ENCODE peak calls at places on chromosomes 6 and 20, in six cellular contexts. One of them, this sample, is unnamed.
A peak's percentile ranks its signal among the peaks of the same experiment; 100 is the strongest.

GRCh38 chr20:14966203-14966602 is 628.8 kb upstream of the FLRT3 start:
- DNase-seq in CD4-positive, alpha-beta T cell: no peak
- DNase-seq in HFFc6: no peak
- DNase-seq in mammary epithelial cell: no peak
- DNase-seq in MM.1S: no peak
- DNase-seq in coronary artery: no peak
- DNase-seq in this sample: no peak

GRCh38 chr6:143700684-143701342 is 23.0 kb downstream of the PHACTR2 start:
- DNase-seq in CD4-positive, alpha-beta T cell: no peak
- DNase-seq in HFFc6: no peak
- DNase-seq in mammary epithelial cell: no peak
- DNase-seq in MM.1S: no peak
- DNase-seq in coronary artery: no peak
- DNase-seq in this sample: no peak

GRCh38 chr6:169271158-169271936 is 17.7 kb upstream of the THBS2 start:
- DNase-seq in CD4-positive, alpha-beta T cell: no peak
- DNase-seq in HFFc6: no peak
- DNase-seq in mammary epithelial cell: no peak
- DNase-seq in MM.1S: no peak
- DNase-seq in coronary artery: no peak
- DNase-seq in this sample: no peak

GRCh38 chr6:35503534-35503933 is 6.7 kb upstream of the TEAD3 start:
- DNase-seq in CD4-positive, alpha-beta T cell: no peak
- DNase-seq in HFFc6: no peak
- DNase-seq in mammary epithelial cell: no peak
- DNase-seq in MM.1S: no peak
- DNase-seq in coronary artery: no peak
- DNase-seq in this sample: no peak

GRCh38 chr6:50116390-50116789 is 66.7 kb upstream of the DEFB112 start:
- DNase-seq in CD4-positive, alpha-beta T cell: no peak
- DNase-seq in HFFc6: no peak
- DNase-seq in mammary epithelial cell: no peak
- DNase-seq in MM.1S: no peak
- DNase-seq in coronary artery: no peak
- DNase-seq in this sample: no peak

GRCh38 chr6:41638002-41638800 is at the start of gene MDFI:
- DNase-seq in CD4-positive, alpha-beta T cell: no peak
- DNase-seq in HFFc6: no peak
- DNase-seq in mammary epithelial cell: peak; percentile 23
- DNase-seq in MM.1S: no peak
- DNase-seq in coronary artery: no peak
- DNase-seq in this sample: no peak

GRCh38 chr20:18718129-18718528 is 95.5 kb upstream of the SCP2D1 start:
- DNase-seq in CD4-positive, alpha-beta T cell: no peak
- DNase-seq in HFFc6: no peak
- DNase-seq in mammary epithelial cell: no peak
- DNase-seq in MM.1S: no peak
- DNase-seq in coronary artery: no peak
- DNase-seq in this sample: no peak

GRCh38 chr20:18840248-18840645 is 26.7 kb downstream of the SCP2D1 start:
- DNase-seq in CD4-positive, alpha-beta T cell: no peak
- DNase-seq in HFFc6: no peak
- DNase-seq in mammary epithelial cell: no peak
- DNase-seq in MM.1S: no peak
- DNase-seq in coronary artery: peak; percentile 9
- DNase-seq in this sample: no peak

GRCh38 chr20:34268851-34269668 is 27.8 kb downstream of the ASIP start:
- DNase-seq in CD4-positive, alpha-beta T cell: no peak
- DNase-seq in HFFc6: no peak
- DNase-seq in mammary epithelial cell: no peak
- DNase-seq in MM.1S: peak; percentile 47
- DNase-seq in coronary artery: no peak
- DNase-seq in this sample: no peak

GRCh38 chr6:56772737-56773184 is 130.1 kb upstream of the DST start:
- DNase-seq in CD4-positive, alpha-beta T cell: no peak
- DNase-seq in HFFc6: peak; percentile 79
- DNase-seq in mammary epithelial cell: peak; percentile 92
- DNase-seq in MM.1S: no peak
- DNase-seq in coronary artery: no peak
- DNase-seq in this sample: no peak

GRCh38 chr6:37432590-37432915 is 468 bp upstream of the CMTR1 start:
- DNase-seq in CD4-positive, alpha-beta T cell: no peak
- DNase-seq in HFFc6: no peak
- DNase-seq in mammary epithelial cell: no peak
- DNase-seq in MM.1S: no peak
- DNase-seq in coronary artery: no peak
- DNase-seq in this sample: no peak

GRCh38 chr6:114220241-114220640 is 122.6 kb downstream of the HS3ST5 start:
- DNase-seq in CD4-positive, alpha-beta T cell: no peak
- DNase-seq in HFFc6: no peak
- DNase-seq in mammary epithelial cell: no peak
- DNase-seq in MM.1S: no peak
- DNase-seq in coronary artery: no peak
- DNase-seq in this sample: no peak

GRCh38 chr6:137811912-137812553 is 55.0 kb upstream of the TNFAIP3 start:
- DNase-seq in CD4-positive, alpha-beta T cell: no peak
- DNase-seq in HFFc6: no peak
- DNase-seq in mammary epithelial cell: no peak
- DNase-seq in MM.1S: no peak
- DNase-seq in coronary artery: no peak
- DNase-seq in this sample: no peak

GRCh38 chr6:150323205-150323604 is 45.6 kb upstream of the IYD start:
- DNase-seq in CD4-positive, alpha-beta T cell: no peak
- DNase-seq in HFFc6: no peak
- DNase-seq in mammary epithelial cell: no peak
- DNase-seq in MM.1S: no peak
- DNase-seq in coronary artery: no peak
- DNase-seq in this sample: no peak

GRCh38 chr20:47859255-47859654 is 74.0 kb upstream of the SULF2 start:
- DNase-seq in CD4-positive, alpha-beta T cell: no peak
- DNase-seq in HFFc6: no peak
- DNase-seq in mammary epithelial cell: peak; percentile 10
- DNase-seq in MM.1S: no peak
- DNase-seq in coronary artery: no peak
- DNase-seq in this sample: no peak

GRCh38 chr6:28357036-28357435 is 7.3 kb downstream of the ZKSCAN3 start:
- DNase-seq in CD4-positive, alpha-beta T cell: no peak
- DNase-seq in HFFc6: no peak
- DNase-seq in mammary epithelial cell: no peak
- DNase-seq in MM.1S: no peak
- DNase-seq in coronary artery: no peak
- DNase-seq in this sample: no peak

GRCh38 chr6:70221025-70221714 is 81.7 kb downstream of the COL9A1 start:
- DNase-seq in CD4-positive, alpha-beta T cell: no peak
- DNase-seq in HFFc6: no peak
- DNase-seq in mammary epithelial cell: no peak
- DNase-seq in MM.1S: peak; percentile 16
- DNase-seq in coronary artery: no peak
- DNase-seq in this sample: peak; percentile 43

GRCh38 chr6:169794317-169795055 is 43.1 kb downstream of the ERMARD start:
- DNase-seq in CD4-positive, alpha-beta T cell: no peak
- DNase-seq in HFFc6: no peak
- DNase-seq in mammary epithelial cell: no peak
- DNase-seq in MM.1S: no peak
- DNase-seq in coronary artery: peak; percentile 65
- DNase-seq in this sample: no peak

GRCh38 chr20:4820833-4821518 is 99.3 kb downstream of the PRND start:
- DNase-seq in CD4-positive, alpha-beta T cell: no peak
- DNase-seq in HFFc6: peak; percentile 76
- DNase-seq in mammary epithelial cell: peak; percentile 44
- DNase-seq in MM.1S: no peak
- DNase-seq in coronary artery: no peak
- DNase-seq in this sample: no peak

DNA sequence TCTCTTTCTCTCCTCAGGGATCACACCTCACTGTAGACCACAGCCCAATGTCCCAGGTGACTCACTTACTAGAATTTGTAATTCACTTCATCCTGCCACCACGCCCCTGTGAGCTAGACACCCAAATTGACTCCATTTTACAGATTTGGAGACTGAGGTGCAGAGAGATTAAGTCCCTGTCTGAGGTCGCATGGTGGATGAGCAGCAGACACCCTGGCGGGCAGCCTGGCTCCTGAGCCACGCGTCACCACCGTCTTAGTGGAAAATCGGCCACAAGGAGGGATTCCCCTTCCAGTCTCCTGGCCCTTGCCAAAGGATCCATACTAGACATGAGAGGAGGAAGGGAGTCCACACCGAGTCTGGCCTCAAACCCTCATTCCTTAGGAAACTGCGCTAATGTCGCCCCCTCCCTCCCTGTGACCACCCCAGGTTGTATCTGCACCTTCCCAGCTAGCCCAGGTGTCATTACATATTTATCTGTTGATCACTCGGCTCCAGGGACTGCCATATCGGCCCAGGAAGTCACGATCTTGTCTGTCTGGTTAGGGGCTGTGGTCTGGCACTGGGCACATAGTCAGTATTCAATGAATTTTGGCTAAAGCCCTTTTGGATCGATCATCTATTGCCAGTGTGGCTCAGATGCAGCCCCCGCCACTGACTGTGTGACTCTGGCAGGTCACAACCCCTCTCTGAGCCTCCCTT is 25.7 kb upstream of the PTGIS start:
- DNase-seq in CD4-positive, alpha-beta T cell: no peak
- DNase-seq in HFFc6: no peak
- DNase-seq in mammary epithelial cell: no peak
- DNase-seq in MM.1S: no peak
- DNase-seq in coronary artery: no peak
- DNase-seq in this sample: no peak
- TF ChIP-seq CTCF in CD4-positive, alpha-beta T cell: no peak
- TF ChIP-seq CTCF in HFFc6: no peak
- TF ChIP-seq CTCF in mammary epithelial cell: no peak
- TF ChIP-seq CTCF in MM.1S: no peak
- TF ChIP-seq CTCF in coronary artery: no peak
- TF ChIP-seq CTCF in this sample: no peak

GRCh38 chr20:10603378-10603777 is 70.4 kb downstream of the JAG1 start:
- DNase-seq in CD4-positive, alpha-beta T cell: no peak
- DNase-seq in HFFc6: no peak
- DNase-seq in mammary epithelial cell: no peak
- DNase-seq in MM.1S: no peak
- DNase-seq in coronary artery: no peak
- DNase-seq in this sample: no peak

GRCh38 chr20:10605547-10606195 is 68.1 kb downstream of the JAG1 start:
- DNase-seq in CD4-positive, alpha-beta T cell: no peak
- DNase-seq in HFFc6: no peak
- DNase-seq in mammary epithelial cell: no peak
- DNase-seq in MM.1S: no peak
- DNase-seq in coronary artery: no peak
- DNase-seq in this sample: no peak

GRCh38 chr20:10602141-10602660 is 71.6 kb downstream of the JAG1 start:
- DNase-seq in CD4-positive, alpha-beta T cell: no peak
- DNase-seq in HFFc6: no peak
- DNase-seq in mammary epithelial cell: no peak
- DNase-seq in MM.1S: no peak
- DNase-seq in coronary artery: no peak
- DNase-seq in this sample: no peak

GRCh38 chr20:10604865-10605440 is 68.8 kb downstream of the JAG1 start:
- DNase-seq in CD4-positive, alpha-beta T cell: no peak
- DNase-seq in HFFc6: no peak
- DNase-seq in mammary epithelial cell: no peak
- DNase-seq in MM.1S: no peak
- DNase-seq in coronary artery: no peak
- DNase-seq in this sample: no peak

DNA sequence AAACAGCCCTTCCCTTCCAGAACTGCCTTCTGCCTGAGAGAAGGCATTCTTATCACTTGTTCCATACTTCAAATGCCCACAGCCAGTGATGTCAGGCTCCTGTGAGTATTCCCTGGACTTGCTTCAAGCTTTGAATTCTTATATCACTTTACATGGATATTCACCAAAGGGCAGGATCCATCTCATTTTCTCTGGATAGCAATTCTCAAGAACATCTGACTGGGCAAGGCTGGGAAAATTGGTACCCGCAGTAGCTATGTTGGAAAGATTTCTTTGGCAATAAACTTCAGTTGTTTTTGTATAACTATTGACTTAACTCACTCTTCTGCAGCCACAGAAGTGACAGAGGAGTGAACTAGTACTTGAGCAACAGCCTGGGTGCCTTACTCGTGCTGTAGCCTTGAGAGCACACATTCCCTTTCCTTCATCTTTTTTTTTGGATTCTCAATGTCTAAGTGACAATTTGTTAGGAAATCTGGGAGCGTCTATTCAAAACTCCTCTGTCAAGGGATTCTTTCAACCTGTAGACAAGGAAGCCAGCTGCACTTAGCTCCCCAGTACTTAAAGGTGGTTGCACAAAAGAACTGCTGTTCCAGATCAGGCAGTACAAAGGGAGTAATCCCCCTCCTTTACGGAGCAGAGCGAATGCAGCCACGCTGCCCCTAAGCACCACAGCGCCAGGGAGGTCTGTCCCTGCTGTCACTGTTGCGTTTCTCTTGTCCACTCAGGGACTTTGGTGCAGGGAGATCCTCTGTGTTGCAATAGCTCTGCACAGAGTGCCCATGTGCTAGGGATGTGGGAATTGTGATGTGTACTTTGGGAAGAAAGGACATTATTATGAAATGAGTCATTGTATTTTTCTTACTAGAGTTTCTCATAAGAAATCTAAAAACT is 69.6 kb downstream of the JAG1 start:
- DNase-seq in CD4-positive, alpha-beta T cell: no peak
- DNase-seq in HFFc6: peak; percentile 77
- DNase-seq in mammary epithelial cell: peak; percentile 86
- DNase-seq in MM.1S: no peak
- DNase-seq in coronary artery: peak; percentile 90
- DNase-seq in this sample: no peak
- TF ChIP-seq CTCF in CD4-positive, alpha-beta T cell: no peak
- TF ChIP-seq CTCF in HFFc6: no peak
- TF ChIP-seq CTCF in mammary epithelial cell: no peak
- TF ChIP-seq CTCF in MM.1S: no peak
- TF ChIP-seq CTCF in coronary artery: no peak
- TF ChIP-seq CTCF in this sample: no peak

GRCh38 chr6:128630213-128630612 is 109.8 kb upstream of the PTPRK start:
- DNase-seq in CD4-positive, alpha-beta T cell: no peak
- DNase-seq in HFFc6: no peak
- DNase-seq in mammary epithelial cell: peak; percentile 86
- DNase-seq in MM.1S: peak; percentile 42
- DNase-seq in coronary artery: no peak
- DNase-seq in this sample: no peak
- TF ChIP-seq CTCF in CD4-positive, alpha-beta T cell: no peak
- TF ChIP-seq CTCF in HFFc6: no peak
- TF ChIP-seq CTCF in mammary epithelial cell: no peak
- TF ChIP-seq CTCF in MM.1S: no peak
- TF ChIP-seq CTCF in coronary artery: no peak
- TF ChIP-seq CTCF in this sample: no peak

GRCh38 chr6:115814907-115815306 is 245.8 kb downstream of the FRK start:
- DNase-seq in CD4-positive, alpha-beta T cell: no peak
- DNase-seq in HFFc6: no peak
- DNase-seq in mammary epithelial cell: no peak
- DNase-seq in MM.1S: no peak
- DNase-seq in coronary artery: no peak
- DNase-seq in this sample: no peak

GRCh38 chr6:115821798-115822197 is 238.9 kb downstream of the FRK start:
- DNase-seq in CD4-positive, alpha-beta T cell: no peak
- DNase-seq in HFFc6: no peak
- DNase-seq in mammary epithelial cell: no peak
- DNase-seq in MM.1S: no peak
- DNase-seq in coronary artery: no peak
- DNase-seq in this sample: no peak

DNA sequence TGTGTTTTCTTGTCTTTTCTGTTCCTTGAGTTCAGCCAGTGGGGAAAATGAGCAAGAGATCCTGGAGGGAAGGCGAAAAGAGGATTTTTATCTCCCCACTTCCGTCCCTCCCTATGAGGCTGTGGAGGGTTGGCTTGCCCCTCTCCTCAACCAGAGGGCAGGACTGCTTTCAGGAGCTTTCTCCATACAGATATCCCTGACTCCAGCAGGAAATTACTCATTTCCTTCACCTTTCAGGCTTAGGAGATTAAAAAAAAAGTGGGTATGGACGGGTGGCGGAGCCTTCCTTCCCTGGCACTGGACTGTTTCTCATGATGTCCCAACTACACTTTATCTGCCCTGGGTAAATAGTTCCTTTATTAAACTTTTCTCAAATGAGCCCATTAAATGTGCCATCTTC is 241.2 kb downstream of the FRK start:
- DNase-seq in CD4-positive, alpha-beta T cell: no peak
- DNase-seq in HFFc6: no peak
- DNase-seq in mammary epithelial cell: no peak
- DNase-seq in MM.1S: no peak
- DNase-seq in coronary artery: no peak
- DNase-seq in this sample: no peak
- TF ChIP-seq CTCF in CD4-positive, alpha-beta T cell: no peak
- TF ChIP-seq CTCF in HFFc6: no peak
- TF ChIP-seq CTCF in mammary epithelial cell: no peak
- TF ChIP-seq CTCF in MM.1S: no peak
- TF ChIP-seq CTCF in coronary artery: no peak
- TF ChIP-seq CTCF in this sample: no peak